ENCODE peak calls at places on chromosomes 12 and 14, in four cellular contexts. D is right cardiac atrium, U is lower lobe of right lung, V is pancreas. F is an unnamed sample.
A peak's percentile ranks its signal among the peaks of the same experiment; 100 is the strongest.

GRCh38 chr12:109604902-109605536 is 31.4 kb downstream of the MVK start:
- DNase-seq in D (no peak), U (no peak), V (no peak), F (no peak)

GRCh38 chr12:109589691-109590245 is 16.2 kb downstream of the MVK start:
- DNase-seq in D (no peak), V (no peak), U (no peak), F (no peak)

GRCh38 chr12:44848771-44849085 is 27.4 kb downstream of the NELL2 start:
- DNase-seq in U (no peak), V (no peak), D (no peak), F (no peak)

GRCh38 chr12:106804668-106805067 is 30.2 kb downstream of the RIC8B start:
- DNase-seq in U (no peak), D (no peak), V (no peak), F (no peak)

GRCh38 chr12:131056626-131057025 is 102.9 kb downstream of the ADGRD1 start:
- DNase-seq in D (no peak), V (no peak), U (no peak), F (no peak)

GRCh38 chr12:12097821-12098688 is 27.3 kb downstream of the BCL2L14 start:
- DNase-seq in D (no peak), U (no peak), V (no peak), F (no peak)

GRCh38 chr12:54526800-54527630 is 22.4 kb upstream of the PDE1B start:
- DNase-seq in V (no peak), D (no peak), U (no peak), F (no peak)

GRCh38 chr12:43832506-43833168 is 3.2 kb upstream of the TMEM117 start:
- DNase-seq in D (no peak), U (no peak), V (no peak), F (no peak)

GRCh38 chr12:106774808-106775524 is 484 bp downstream of the RIC8B start:
- DNase-seq in U (no peak), D (no peak), V (no peak), F (peak; percentile 4)

GRCh38 chr14:21041676-21042433 is at the start of gene RNASE7:
- DNase-seq in D (no peak), U (no peak), V (no peak), F (peak; percentile 98)

GRCh38 chr14:70987042-70987441 is 79.8 kb downstream of the PCNX1 start:
- DNase-seq in U (no peak), V (no peak), D (no peak), F (peak; percentile 10)

GRCh38 chr14:94677239-94677612 is 65.0 kb downstream of the SERPINA3 start:
- DNase-seq in U (no peak), V (no peak), D (no peak), F (no peak)

GRCh38 chr12:21906919-21907642 is 34.1 kb downstream of the ABCC9 start:
- DNase-seq in D (no peak), U (no peak), V (no peak), F (peak; percentile 9)

GRCh38 chr14:64998455-64998931 is 11.8 kb downstream of the FNTB start:
- DNase-seq in V (no peak), U (no peak), D (no peak), F (peak; percentile 59)

GRCh38 chr12:45687081-45688015 is 42.2 kb upstream of the ARID2 start:
- DNase-seq in D (no peak), V (no peak), U (no peak), F (no peak)

GRCh38 chr12:28033538-28033915 is 61.0 kb upstream of the PTHLH start:
- DNase-seq in V (no peak), U (no peak), D (no peak), F (peak; percentile 86)

GRCh38 chr14:102909911-102910310 is 12.6 kb upstream of the AMN start:
- DNase-seq in V (no peak), U (no peak), D (no peak), F (no peak)

GRCh38 chr12:52521175-52521574 is 981 bp upstream of the KRT5 start:
- DNase-seq in D (no peak), V (peak; percentile 52), U (no peak), F (peak; percentile 99)

GRCh38 chr14:53613404-53614253 is 343.0 kb downstream of the BMP4 start:
- DNase-seq in U (no peak), V (peak; percentile 54), D (no peak), F (peak; percentile 32)

GRCh38 chr12:21675096-21675495 is 17.5 kb upstream of the LDHB start:
- DNase-seq in U (no peak), V (no peak), D (no peak), F (no peak)

GRCh38 chr12:2092890-2093289 is 40.1 kb downstream of the CACNA1C start:
- DNase-seq in D (peak; percentile 72), V (no peak), U (no peak), F (no peak)

GRCh38 chr12:6263931-6264330 is 46.6 kb upstream of the PLEKHG6 start:
- DNase-seq in D (no peak), V (no peak), U (peak; percentile 23), F (no peak)

GRCh38 chr14:74402264-74403251 is 23.5 kb downstream of the SYNDIG1L start:
- DNase-seq in V (no peak), D (no peak), U (peak; percentile 34), F (no peak)

DNA sequence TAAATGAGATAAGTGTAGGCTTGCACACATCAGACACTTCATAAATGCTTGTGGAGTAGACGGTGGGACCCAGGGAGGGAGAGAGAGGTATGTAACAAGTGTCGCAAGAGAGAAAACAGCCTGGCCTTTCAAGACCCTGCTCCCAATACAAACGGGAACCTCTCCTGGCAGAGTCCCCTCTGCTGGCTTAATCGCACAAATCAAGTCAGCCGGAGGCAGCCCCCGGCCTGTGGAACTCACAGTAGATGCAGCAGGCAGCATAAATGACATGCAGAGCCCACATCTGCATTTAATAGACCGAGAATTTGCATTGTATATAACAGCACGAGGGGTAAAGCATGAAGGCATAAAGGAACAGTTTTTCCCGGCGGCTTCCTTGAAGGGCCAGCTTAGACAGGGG is 730 bp downstream of the RTL1 start:
- DNase-seq in V (no peak), D (no peak), U (no peak), F (no peak)
- H3K27me3 ChIP-seq in V (no peaks in the 10 kb centered on the region), D (no peaks in the 10 kb centered on the region), U (peaks cover 68% of the 10 kb centered on the region), F (peaks cover 20% of the 10 kb centered on the region)

GRCh38 chr12:50224026-50224692 is 57.0 kb upstream of the CERS5 start:
- DNase-seq in D (no peak), U (no peak), V (peak; percentile 58), F (no peak)
- H3K27ac ChIP-seq in D (no peak overlapping the region), U (no peak overlapping the region), V (no peak overlapping the region), F (peak overlapping the region; percentile 63)

GRCh38 chr12:49970030-49970429 is 2.7 kb upstream of the AQP6 start:
- DNase-seq in D (no peak), U (no peak), V (no peak), F (no peak)
- H3K27me3 ChIP-seq in D (no peaks in the 10 kb centered on the region), U (peaks cover 5% of the 10 kb centered on the region), V (no peaks in the 10 kb centered on the region), F (peaks cover 9% of the 10 kb centered on the region)

GRCh38 chr12:92519284-92519683 is 183.5 kb upstream of the PLEKHG7 start:
- DNase-seq in D (no peak), V (no peak), U (no peak), F (no peak)

DNA sequence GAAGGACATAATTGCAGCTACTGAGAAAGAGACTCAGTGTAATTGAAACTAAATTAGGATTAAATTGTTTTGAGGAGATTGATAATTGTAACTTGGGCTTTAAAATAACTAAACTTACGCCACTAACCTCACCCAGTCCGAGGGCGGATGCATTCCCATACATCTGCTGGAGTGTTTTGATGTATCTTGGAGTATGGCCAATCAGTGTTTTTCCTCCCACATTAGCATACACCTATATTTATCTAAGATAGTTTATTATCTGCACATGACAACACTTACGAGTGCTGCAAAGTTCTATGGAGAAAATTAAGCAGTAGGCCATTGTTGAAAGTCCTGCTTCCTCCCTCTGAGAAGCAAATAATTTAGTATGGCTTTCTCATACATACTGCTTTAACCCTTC is 184.7 kb upstream of the PLEKHG7 start:
- DNase-seq in D (no peak), U (no peak), V (no peak), F (no peak)
- H3K27ac ChIP-seq in D (no peak overlapping the region), U (no peak overlapping the region), V (no peak overlapping the region), F (no peak overlapping the region)

DNA sequence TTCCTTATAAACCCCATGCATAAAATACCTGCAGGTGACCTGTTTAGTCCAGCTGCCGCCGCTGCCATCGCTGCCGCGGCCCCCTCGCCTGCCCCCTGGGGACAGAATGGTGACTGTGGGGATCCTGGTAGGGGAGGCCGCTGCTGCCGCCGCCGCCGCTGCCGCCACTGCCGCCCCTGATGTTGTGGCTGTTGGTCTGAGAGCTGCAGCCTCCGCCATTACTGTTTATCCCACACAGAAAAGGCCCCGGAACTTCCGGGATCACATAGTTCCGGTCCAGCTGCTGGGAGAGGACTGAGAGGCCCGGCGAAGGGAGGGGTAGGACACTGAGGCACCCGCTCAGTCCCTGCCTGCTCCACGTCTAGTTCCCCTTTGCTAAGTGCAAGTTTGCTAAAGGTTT is 244.9 kb downstream of the C12orf50 start:
- DNase-seq in D (no peak), U (no peak), V (no peak), F (no peak)
- H3K27me3 ChIP-seq in D (no peaks in the 10 kb centered on the region), U (no peaks in the 10 kb centered on the region), V (no peaks in the 10 kb centered on the region), F (no peaks in the 10 kb centered on the region)

GRCh38 chr12:31588976-31589375 is 2.0 kb downstream of the DENND5B start:
- DNase-seq in U (no peak), D (no peak), V (no peak), F (no peak)
- H3K27ac ChIP-seq in U (no peak overlapping the region), D (no peak overlapping the region), V (peak overlapping the region; percentile 97), F (no peak overlapping the region)

DNA sequence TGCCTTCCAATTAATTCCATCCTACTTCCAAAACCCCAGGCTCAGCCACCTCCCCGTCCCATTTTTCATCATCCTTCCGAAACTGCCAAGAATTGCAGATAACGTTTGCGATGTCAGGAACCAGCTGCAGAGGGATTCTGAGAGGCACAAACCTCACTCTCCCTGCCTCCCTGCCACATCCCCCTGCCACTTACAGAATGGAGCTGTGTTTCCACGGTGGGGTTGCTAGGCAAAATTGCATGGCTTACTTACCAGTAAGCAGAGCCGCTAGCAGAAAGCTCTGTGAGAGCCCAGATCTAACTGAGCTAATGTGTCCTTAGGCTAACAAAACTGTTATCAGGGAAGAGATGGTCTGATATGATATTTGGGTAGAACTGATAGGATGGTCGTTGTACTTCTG is 127.4 kb downstream of the KCNK10 start:
- DNase-seq in V (peak; percentile 8), D (no peak), U (no peak), F (no peak)
- H3K27me3 ChIP-seq in V (no peaks in the 10 kb centered on the region), D (no peaks in the 10 kb centered on the region), U (peaks cover 40% of the 10 kb centered on the region), F (no peaks in the 10 kb centered on the region)